ENCODE peak calls at places on chromosomes 2 and 18, in seven cellular contexts. E is head of caudate nucleus, V is GM04503, M is K562, W is thyroid gland, D is NCI-H1105 treated with DMSO at 0.1 percent for 48 hours, Q is brain microvascular endothelial cell. O is an unnamed sample.

GRCh38 chr2:178072383-178073301 is at the start of gene PDE11A:
- DNase-seq in E (peak; percentile 5), Q (peak; percentile 61), M (peak; percentile 88), D (peak; percentile 68), V (peak; percentile 51), W (peak; percentile 94), O (peak; percentile 87)

GRCh38 chr2:111119004-111119846 is 1.5 kb upstream of the BCL2L11 start:
- DNase-seq in V (no peak), D (no peak), W (no peak), Q (no peak), M (no peak), E (no peak), O (peak; percentile 38)

GRCh38 chr18:51211552-51211951 is 14.1 kb upstream of the MEX3C start:
- DNase-seq in D (no peak), Q (peak; percentile 86), W (no peak), M (peak; percentile 21), V (no peak), E (no peak), O (no peak)

GRCh38 chr18:11857177-11857887 is 6.1 kb downstream of the CHMP1B start:
- DNase-seq in D (peak; percentile 15), W (peak; percentile 70), V (peak; percentile 84), Q (peak; percentile 100), E (peak; percentile 83), M (peak; percentile 60), O (peak; percentile 56)

GRCh38 chr2:219056896-219057708 is 3.6 kb downstream of the IHH start:
- DNase-seq in W (no peak), V (no peak), E (no peak), M (no peak), Q (no peak), D (no peak), O (peak; percentile 22)

GRCh38 chr2:191660575-191660974 is 17.4 kb upstream of the NABP1 start:
- DNase-seq in D (no peak), M (no peak), V (no peak), W (no peak), Q (no peak), E (no peak), O (no peak)

GRCh38 chr2:2619995-2620394 is 288.9 kb upstream of the MYT1L start:
- DNase-seq in D (no peak), E (no peak), W (no peak), V (no peak), Q (no peak), M (no peak), O (no peak)

GRCh38 chr18:32049393-32050161 is 31.0 kb downstream of the RNF125 start:
- DNase-seq in Q (no peak), D (no peak), W (peak; percentile 13), V (no peak), M (no peak), E (peak; percentile 13), O (no peak)

GRCh38 chr2:66889632-66889882 is 454.6 kb downstream of the MEIS1 start:
- DNase-seq in E (no peak), V (no peak), W (no peak), M (no peak), D (no peak), Q (no peak), O (no peak)

GRCh38 chr2:241598487-241598886 is 38.5 kb downstream of the THAP4 start:
- DNase-seq in M (no peak), Q (no peak), E (no peak), D (peak; percentile 28), V (no peak), W (no peak), O (no peak)

GRCh38 chr2:239202343-239202742 is 198.5 kb downstream of the HDAC4 start:
- DNase-seq in V (no peak), D (no peak), E (no peak), Q (no peak), W (no peak), M (no peak), O (no peak)

GRCh38 chr2:180707867-180708205 is 272.6 kb upstream of the UBE2E3 start:
- DNase-seq in V (peak; percentile 67), Q (peak; percentile 86), W (no peak), E (no peak), M (no peak), D (peak; percentile 72), O (no peak)